ENCODE peak calls at places on chromosomes 16 and 17, in seven cellular contexts. P, B, N, G, K, V and M are unnamed samples.

GRCh38 chr16:68126395-68126794 is 41.2 kb downstream of the NFATC3 start:
- DNase-seq in P (no peak), B (no peak), N (no peak), G (no peak), K (peak), V (no peak), M (no peak)

GRCh38 chr17:1228752-1229353 is 41.4 kb upstream of the BHLHA9 start:
- DNase-seq in P (no peak), B (no peak), N (no peak), G (no peak), K (no peak), V (no peak), M (peak)

GRCh38 chr17:76157759-76158158 is 16.7 kb upstream of the FOXJ1 start:
- DNase-seq in P (no peak), B (no peak), N (no peak), G (no peak), K (no peak), V (no peak), M (no peak)

GRCh38 chr17:36940313-36941264 is 3.3 kb downstream of the LHX1 start:
- DNase-seq in P (no peak), B (no peak), N (no peak), G (no peak), K (no peak), V (no peak), M (no peak)

GRCh38 chr17:80647746-80648145 is 103.1 kb downstream of the RPTOR start:
- DNase-seq in P (no peak), B (no peak), N (no peak), G (no peak), K (no peak), V (no peak), M (no peak)

GRCh38 chr17:8206536-8206935 is 3.8 kb downstream of the AURKB start:
- DNase-seq in P (no peak), B (no peak), N (no peak), G (no peak), K (no peak), V (no peak), M (no peak)

GRCh38 chr17:2854662-2855061 is 58.4 kb downstream of the RAP1GAP2 start:
- DNase-seq in P (no peak), B (no peak), N (no peak), G (no peak), K (no peak), V (no peak), M (peak)

GRCh38 chr17:41322264-41322902 is 6.9 kb upstream of the KRTAP17-1 start:
- DNase-seq in P (no peak), B (peak), N (peak), G (no peak), K (no peak), V (peak), M (peak)

GRCh38 chr17:63631626-63632025 is 9.4 kb downstream of the MAP3K3 start:
- DNase-seq in P (no peak), B (no peak), N (no peak), G (no peak), K (no peak), V (no peak), M (no peak)

GRCh38 chr16:82651921-82652601 is 25.3 kb downstream of the CDH13 start:
- DNase-seq in P (no peak), B (no peak), N (no peak), G (no peak), K (peak), V (no peak), M (no peak)

GRCh38 chr17:62319846-62320245 is 60.5 kb upstream of the EFCAB3 start:
- DNase-seq in P (no peak), B (no peak), N (no peak), G (no peak), K (no peak), V (no peak), M (no peak)

GRCh38 chr16:30357715-30358576 is 2.8 kb upstream of the CD2BP2 start:
- DNase-seq in P (no peak), B (no peak), N (no peak), G (no peak), K (no peak), V (no peak), M (no peak)

GRCh38 chr17:16398270-16399267 is 16.8 kb upstream of the TRPV2 start:
- DNase-seq in P (no peak), B (no peak), N (peak), G (no peak), K (peak), V (peak), M (peak)

GRCh38 chr16:19717319-19717718 is 708 bp downstream of the KNOP1 start:
- DNase-seq in P (no peak), B (no peak), N (peak), G (no peak), K (no peak), V (no peak), M (no peak)

GRCh38 chr17:56125830-56126819 is 27.1 kb upstream of the ANKFN1 start:
- DNase-seq in P (no peak), B (peak), N (peak), G (peak), K (no peak), V (peak), M (peak)

GRCh38 chr17:62064791-62065563 is at the start of gene MED13:
- DNase-seq in P (no peak), B (no peak), N (peak), G (no peak), K (no peak), V (peak), M (peak)

GRCh38 chr17:40490289-40490853 is 11.1 kb downstream of the TNS4 start:
- DNase-seq in P (no peak), B (no peak), N (peak), G (no peak), K (no peak), V (no peak), M (peak)

GRCh38 chr17:53765609-53766008 is 57.1 kb upstream of the KIF2B start:
- DNase-seq in P (no peak), B (no peak), N (no peak), G (no peak), K (no peak), V (no peak), M (no peak)

GRCh38 chr17:81578561-81579225 is 26.5 kb upstream of the FAAP100 start:
- DNase-seq in P (no peak), B (no peak), N (peak), G (no peak), K (no peak), V (no peak), M (no peak)

GRCh38 chr16:49027420-49027819 is 254.2 kb downstream of the CBLN1 start:
- DNase-seq in P (no peak), B (no peak), N (no peak), G (no peak), K (no peak), V (no peak), M (no peak)

GRCh38 chr16:82936941-82937551 is 310.3 kb downstream of the CDH13 start:
- DNase-seq in P (no peak), B (no peak), N (no peak), G (no peak), K (no peak), V (no peak), M (no peak)

GRCh38 chr17:69581061-69581955 is 166.8 kb downstream of the MAP2K6 start:
- DNase-seq in P (no peak), B (no peak), N (no peak), G (no peak), K (peak), V (no peak), M (no peak)

GRCh38 chr17:58085039-58085715 is 2.0 kb downstream of the DYNLL2 start:
- DNase-seq in P (no peak), B (no peak), N (no peak), G (no peak), K (no peak), V (no peak), M (no peak)

GRCh38 chr16:85479972-85480726 is 133.0 kb upstream of the GSE1 start:
- DNase-seq in P (no peak), B (no peak), N (no peak), G (no peak), K (no peak), V (no peak), M (no peak)

GRCh38 chr17:27352481-27353460 is 58.9 kb downstream of the WSB1 start:
- DNase-seq in P (no peak), B (no peak), N (no peak), G (no peak), K (no peak), V (no peak), M (no peak)

GRCh38 chr16:3553138-3553923 is 23.9 kb downstream of the NLRC3 start:
- DNase-seq in P (peak), B (no peak), N (no peak), G (peak), K (no peak), V (peak), M (no peak)

GRCh38 chr17:72816406-72816805 is 276.1 kb downstream of the SLC39A11 start:
- DNase-seq in P (no peak), B (no peak), N (no peak), G (no peak), K (no peak), V (no peak), M (no peak)

GRCh38 chr17:73536700-73537680 is 107.3 kb downstream of the SDK2 start:
- DNase-seq in P (no peak), B (no peak), N (no peak), G (no peak), K (no peak), V (no peak), M (peak)

GRCh38 chr17:19670906-19671305 is 22.4 kb downstream of the ALDH3A2 start:
- DNase-seq in P (no peak), B (no peak), N (no peak), G (no peak), K (no peak), V (no peak), M (no peak)

GRCh38 chr16:5460701-5461100 is 363.1 kb upstream of the EEF2KMT start:
- DNase-seq in P (no peak), B (no peak), N (no peak), G (no peak), K (no peak), V (no peak), M (peak)

GRCh38 chr16:53817812-53818211 is 113.9 kb downstream of the FTO start:
- DNase-seq in P (no peak), B (no peak), N (no peak), G (no peak), K (no peak), V (no peak), M (peak)

GRCh38 chr16:76511203-76511602 is 234.0 kb downstream of the CNTNAP4 start:
- DNase-seq in P (no peak), B (no peak), N (no peak), G (no peak), K (no peak), V (no peak), M (no peak)

GRCh38 chr17:80287038-80287437 is 26.4 kb downstream of the RNF213 start:
- DNase-seq in P (no peak), B (no peak), N (no peak), G (no peak), K (no peak), V (no peak), M (no peak)

GRCh38 chr17:48068491-48068961 is 20.4 kb downstream of the NFE2L1 start:
- DNase-seq in P (no peak), B (no peak), N (peak), G (no peak), K (no peak), V (peak), M (no peak)

GRCh38 chr16:31880322-31880979 is 6.8 kb downstream of the ZNF267 start:
- DNase-seq in P (no peak), B (no peak), N (peak), G (no peak), K (peak), V (no peak), M (no peak)

GRCh38 chr16:15653227-15653626 is 3.2 kb downstream of the NDE1 start:
- DNase-seq in P (no peak), B (no peak), N (no peak), G (no peak), K (no peak), V (peak), M (no peak)

DNA sequence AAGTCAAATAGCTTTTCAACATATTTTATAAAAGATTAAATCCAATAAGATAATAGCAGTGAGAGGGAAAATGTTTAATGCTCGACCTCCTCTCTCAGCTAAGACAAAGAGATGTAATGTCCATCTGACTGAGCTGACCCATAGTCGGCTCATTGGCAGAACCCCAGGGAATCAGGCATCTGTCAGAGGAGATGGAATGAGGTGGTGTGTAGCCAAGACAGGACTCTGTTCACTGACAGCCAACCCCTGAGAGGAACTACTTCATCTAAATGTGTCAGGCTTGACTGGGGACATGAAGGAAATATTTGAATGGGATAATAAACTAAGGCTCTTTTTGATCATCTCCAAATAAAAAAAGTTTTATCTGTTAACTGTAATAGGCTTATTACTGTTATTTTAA is 188.0 kb downstream of the CDH11 start:
- DNase-seq in P (no peak), B (no peak), N (no peak), G (no peak), K (no peak), V (no peak), M (no peak)
- TF ChIP-seq YY1 in P (no peak), B (no peak), N (no peak), G (no peak), K (no peak), V (no peak), M (no peak)

GRCh38 chr16:1794908-1795666 is 1.6 kb upstream of the IGFALS start:
- DNase-seq in P (no peak), B (no peak), N (no peak), G (no peak), K (no peak), V (no peak), M (no peak)

GRCh38 chr16:1791943-1792812 is 1.3 kb downstream of the IGFALS start:
- DNase-seq in P (no peak), B (no peak), N (no peak), G (no peak), K (no peak), V (no peak), M (no peak)

GRCh38 chr16:1793578-1794220 is at the start of gene IGFALS:
- DNase-seq in P (no peak), B (no peak), N (no peak), G (no peak), K (no peak), V (no peak), M (no peak)

GRCh38 chr16:1792836-1793577 is 498 bp downstream of the IGFALS start:
- DNase-seq in P (no peak), B (no peak), N (no peak), G (no peak), K (no peak), V (no peak), M (no peak)

DNA sequence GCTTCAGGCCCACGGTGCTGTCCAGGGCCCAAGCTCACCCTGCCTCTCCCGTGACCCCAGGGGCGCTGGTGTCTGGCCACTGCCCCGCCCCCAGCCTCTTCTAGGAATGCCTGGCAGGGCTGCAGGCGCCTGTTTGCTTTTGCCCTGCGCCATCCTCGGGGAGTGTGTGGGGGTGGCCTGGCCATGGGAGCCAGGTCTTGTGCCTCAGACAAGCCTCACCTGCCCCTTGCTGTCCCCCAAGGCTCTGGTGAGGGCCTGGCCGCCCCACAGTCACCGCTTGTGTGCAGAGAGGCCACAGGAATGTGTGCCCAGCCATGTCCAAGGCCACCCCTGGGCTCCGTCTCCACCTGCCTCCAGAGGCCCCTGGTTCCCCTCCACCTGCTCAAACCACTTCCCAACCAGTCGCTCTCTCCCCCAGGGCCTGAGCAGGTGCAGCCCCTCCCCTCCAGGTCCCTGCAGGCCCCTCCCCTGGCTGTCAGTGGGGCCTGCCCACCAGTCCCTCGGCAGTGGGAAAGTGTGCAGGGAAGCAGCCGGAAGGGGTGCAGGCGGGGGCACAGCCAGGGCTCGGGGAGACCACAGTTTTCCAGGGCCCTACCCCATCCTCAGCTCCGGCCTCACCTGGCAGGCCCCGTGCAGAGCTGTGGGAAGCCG is 841 bp upstream of the IGFALS start:
- DNase-seq in P (no peak), B (no peak), N (no peak), G (no peak), K (no peak), V (peak), M (no peak)
- TF ChIP-seq YY1 in P (no peak), B (no peak), N (no peak), G (no peak), K (no peak), V (no peak), M (no peak)

DNA sequence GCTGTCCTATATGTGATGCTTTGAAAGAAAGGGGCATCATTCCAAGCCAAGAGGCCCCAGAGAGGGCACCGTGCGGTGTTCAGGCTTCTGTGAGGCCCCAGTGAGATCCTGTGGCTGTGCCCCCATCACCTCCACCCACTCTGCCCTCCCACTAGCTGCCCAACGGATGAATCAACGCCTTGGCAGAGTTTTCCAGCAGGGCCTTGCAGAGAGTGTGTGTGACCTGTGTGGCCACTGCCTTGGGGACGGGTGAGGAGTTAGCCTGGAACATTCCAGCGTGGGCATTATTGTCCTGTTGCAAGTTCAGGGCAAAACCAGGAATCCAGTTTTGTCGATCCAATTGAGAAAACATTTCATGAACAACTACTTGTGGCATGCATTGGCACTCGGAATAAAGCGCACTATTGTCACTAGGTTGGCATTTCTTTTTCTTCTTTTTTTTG is 53.7 kb downstream of the SF3B3 start:
- DNase-seq in P (no peak), B (peak), N (no peak), G (no peak), K (no peak), V (no peak), M (no peak)
- TF ChIP-seq YY1 in P (no peak), B (no peak), N (no peak), G (no peak), K (no peak), V (no peak), M (no peak)

GRCh38 chr16:54986404-54986803 is 55.7 kb downstream of the IRX5 start:
- DNase-seq in P (no peak), B (no peak), N (no peak), G (peak), K (no peak), V (no peak), M (no peak)

GRCh38 chr16:54976651-54977200 is 46.1 kb downstream of the IRX5 start:
- DNase-seq in P (no peak), B (no peak), N (no peak), G (no peak), K (no peak), V (no peak), M (no peak)

GRCh38 chr16:54985668-54986067 is 55.0 kb downstream of the IRX5 start:
- DNase-seq in P (no peak), B (no peak), N (no peak), G (no peak), K (no peak), V (no peak), M (no peak)

GRCh38 chr16:54985156-54985555 is 54.5 kb downstream of the IRX5 start:
- DNase-seq in P (no peak), B (no peak), N (no peak), G (no peak), K (no peak), V (no peak), M (no peak)

DNA sequence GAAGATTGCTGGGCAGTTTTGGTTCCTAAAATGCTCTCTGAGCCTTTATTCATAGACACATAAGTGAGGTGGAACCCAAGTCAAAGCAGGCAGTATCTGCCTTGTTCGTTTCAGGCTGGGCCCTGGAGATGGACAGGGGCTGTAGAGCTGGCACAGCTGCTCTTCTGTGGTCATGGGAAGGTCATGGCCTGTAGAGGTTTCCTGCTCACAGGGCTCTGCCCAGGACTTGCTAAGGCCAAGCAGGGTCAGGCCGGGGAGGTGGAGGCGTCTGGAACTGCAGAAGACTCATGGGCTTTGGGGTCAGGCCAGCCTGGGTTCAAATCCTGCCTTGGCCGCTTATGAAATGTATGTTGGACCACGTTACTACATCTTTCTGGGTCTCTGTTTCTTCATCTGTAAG is 50.2 kb downstream of the IRX5 start:
- DNase-seq in P (no peak), B (no peak), N (no peak), G (no peak), K (no peak), V (no peak), M (no peak)
- TF ChIP-seq YY1 in P (no peak), B (no peak), N (no peak), G (no peak), K (no peak), V (no peak), M (no peak)

DNA sequence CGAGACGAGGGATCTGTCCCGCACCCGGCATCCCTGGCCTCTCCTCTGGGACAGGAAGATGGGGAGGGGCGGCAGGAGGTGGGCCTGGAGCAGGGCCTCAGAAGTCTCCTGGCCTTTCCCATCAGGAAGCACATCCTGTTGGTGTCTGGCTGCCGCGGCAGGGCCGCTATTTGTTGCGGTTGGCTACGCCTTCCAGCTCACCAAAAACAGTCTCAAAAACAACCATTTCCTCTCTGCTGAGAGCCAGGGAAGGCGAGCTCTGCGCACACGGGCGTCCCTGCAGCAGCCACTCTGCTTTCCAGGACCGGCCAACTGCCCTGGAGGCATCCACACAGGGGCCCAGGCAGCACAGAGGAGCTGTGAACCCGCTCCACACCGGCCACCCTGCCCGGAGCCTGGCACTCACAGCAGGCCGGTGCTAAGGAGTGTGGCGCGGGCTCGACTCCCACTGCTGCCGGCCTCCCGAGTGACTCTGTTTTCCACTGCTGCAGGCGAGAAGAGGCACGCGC is at the start of gene TMEM204:
- DNase-seq in P (no peak), B (no peak), N (no peak), G (no peak), K (no peak), V (no peak), M (peak)
- TF ChIP-seq YY1 in P (no peak), B (no peak), N (no peak), G (no peak), K (no peak), V (no peak), M (no peak)

GRCh38 chr17:67682196-67682595 is 35.5 kb upstream of the NOL11 start:
- DNase-seq in P (no peak), B (no peak), N (no peak), G (no peak), K (no peak), V (no peak), M (no peak)
- TF ChIP-seq YY1 in P (no peak), B (no peak), N (no peak), G (no peak), K (no peak), V (no peak), M (no peak)